ENCODE peak calls at places on chromosomes 12 and 14, in five cellular contexts. D is H1, Y is endothelial cell of umbilical vein, I is sigmoid colon, O is K562. A is an unnamed sample.

GRCh38 chr14:67405771-67406170 is 6.2 kb downstream of the PLEK2 start:
- DNase-seq in D (no peak), Y (no peak), I (no peak), O (no peak), A (no peak)

GRCh38 chr14:91396959-91397815 is 20.4 kb downstream of the CCDC88C start:
- DNase-seq in D (no peak), Y (peak), I (no peak), O (no peak), A (peak)

GRCh38 chr12:66321433-66321832 is 19.1 kb downstream of the HELB start:
- DNase-seq in D (no peak), Y (peak), I (no peak), O (no peak), A (no peak)

GRCh38 chr14:94388027-94388895 is at the start of gene SERPINA1:
- DNase-seq in D (no peak), Y (no peak), I (peak), O (no peak), A (no peak)

GRCh38 chr14:55138091-55138490 is 9.0 kb downstream of the LGALS3 start:
- DNase-seq in D (no peak), Y (no peak), I (no peak), O (no peak), A (no peak)

GRCh38 chr12:124681779-124682391 is 114.5 kb upstream of the NCOR2 start:
- DNase-seq in D (no peak), Y (peak), I (peak), O (no peak), A (no peak)

GRCh38 chr14:96205059-96205993 is 687 bp downstream of the BDKRB2 start:
- DNase-seq in D (no peak), Y (no peak), I (no peak), O (no peak), A (no peak)

GRCh38 chr14:34297786-34298520 is 164.1 kb downstream of the SPTSSA start:
- DNase-seq in D (no peak), Y (no peak), I (no peak), O (no peak), A (no peak)

GRCh38 chr14:37406095-37406494 is 189.0 kb downstream of the FOXA1 start:
- DNase-seq in D (no peak), Y (no peak), I (no peak), O (no peak), A (no peak)

GRCh38 chr12:45912774-45913173 is 77.6 kb downstream of the SCAF11 start:
- DNase-seq in D (no peak), Y (peak), I (no peak), O (no peak), A (no peak)

GRCh38 chr12:18462437-18462836 is 201.1 kb downstream of the PIK3C2G start:
- DNase-seq in D (no peak), Y (peak), I (no peak), O (no peak), A (no peak)

GRCh38 chr14:98890556-98891340 is 381.2 kb downstream of the BCL11B start:
- DNase-seq in D (no peak), Y (no peak), I (no peak), O (no peak), A (no peak)

GRCh38 chr14:80213602-80214001 is 2.3 kb upstream of the DIO2 start:
- DNase-seq in D (peak), Y (peak), I (no peak), O (no peak), A (no peak)

DNA sequence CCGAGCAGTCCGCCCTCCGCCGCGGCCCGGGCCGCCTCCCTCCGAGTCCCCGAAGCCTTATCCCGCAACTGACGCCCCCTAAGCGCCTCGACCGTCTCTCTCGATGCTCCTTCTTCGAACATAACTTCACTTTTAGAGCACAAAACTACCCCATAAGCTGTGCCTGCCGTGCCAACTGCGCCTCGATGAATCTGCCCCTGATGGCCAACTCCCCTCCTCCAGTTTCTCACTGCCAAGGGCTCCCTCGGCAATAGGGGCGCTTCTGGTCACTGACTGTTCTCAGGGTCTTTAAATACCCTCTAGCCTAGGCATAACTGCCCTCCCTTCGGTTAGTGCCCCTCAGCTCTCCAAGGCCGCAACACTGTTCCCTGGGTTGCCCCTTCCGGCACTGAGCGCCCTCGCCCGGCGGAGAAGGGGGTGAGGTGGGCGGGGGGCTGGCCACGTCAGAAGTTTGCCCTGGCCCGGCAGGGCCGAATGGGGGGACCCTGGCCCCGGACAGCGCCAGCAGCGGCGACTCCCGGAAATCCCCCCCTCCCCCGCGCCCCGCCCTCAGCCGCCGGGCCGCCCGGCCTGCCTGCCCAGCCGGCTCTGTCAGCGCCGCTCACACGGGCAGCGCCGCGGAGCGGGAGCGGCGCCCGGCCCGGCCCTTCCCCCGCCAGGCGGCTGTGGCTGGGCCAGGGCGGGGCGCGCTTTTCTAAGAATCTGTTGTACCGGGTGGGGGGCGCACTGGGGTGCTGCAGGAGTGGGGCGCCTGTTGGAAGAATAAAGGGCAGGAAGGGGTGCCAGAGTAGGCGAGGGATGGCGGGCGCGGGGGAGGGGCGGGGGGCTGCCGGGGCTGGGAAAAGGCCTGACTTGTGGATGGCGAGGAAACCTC is 10.6 kb downstream of the RARG start:
- DNase-seq in D (no peak), Y (peak), I (peak), O (peak), A (peak)
- TF ChIP-seq POLR2A in D (no peak), Y (no peak), I (peak), O (peak), A (peak)

GRCh38 chr14:103839569-103839968 is 7.8 kb downstream of the PPP1R13B start:
- DNase-seq in D (no peak), Y (no peak), I (no peak), O (no peak), A (no peak)
- TF ChIP-seq POLR2AphosphoS5 in D (no peak), Y (no peak), I (no peak), O (no peak), A (no peak)

DNA sequence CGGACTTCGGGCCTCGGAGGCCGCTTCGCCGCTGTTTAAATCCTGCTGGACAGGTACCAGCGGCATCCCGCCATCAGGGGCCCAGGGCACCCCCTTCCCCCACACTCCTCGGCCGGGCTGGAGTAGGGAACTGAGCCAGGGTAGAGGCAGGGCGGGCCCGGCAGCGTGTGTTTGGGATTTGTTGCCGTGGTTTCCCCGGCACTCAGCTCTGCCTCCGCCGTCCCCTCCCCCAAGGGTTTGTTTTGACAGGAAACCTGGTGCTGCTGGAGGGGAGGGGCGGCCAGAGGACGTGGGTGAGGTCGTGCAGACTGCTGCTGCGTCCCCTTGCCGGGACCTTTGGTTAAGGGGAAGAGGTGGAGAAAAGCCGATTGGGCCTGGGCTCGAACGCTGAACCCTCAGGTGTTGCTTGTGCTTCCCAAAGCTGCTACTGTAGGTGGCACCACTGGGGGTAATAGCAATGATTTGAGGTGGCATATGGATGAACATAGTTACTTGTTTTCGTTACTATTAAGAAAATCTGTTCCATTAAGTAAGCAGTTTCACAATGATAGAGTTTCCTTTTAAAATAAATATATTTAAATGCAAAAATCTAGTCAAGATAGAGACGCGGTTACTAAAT is 778 bp downstream of the TCP11L2 start:
- DNase-seq in D (no peak), Y (peak), I (peak), O (peak), A (peak)
- TF ChIP-seq POLR2A in D (peak), Y (no peak), I (no peak), O (no peak), A (no peak)

DNA sequence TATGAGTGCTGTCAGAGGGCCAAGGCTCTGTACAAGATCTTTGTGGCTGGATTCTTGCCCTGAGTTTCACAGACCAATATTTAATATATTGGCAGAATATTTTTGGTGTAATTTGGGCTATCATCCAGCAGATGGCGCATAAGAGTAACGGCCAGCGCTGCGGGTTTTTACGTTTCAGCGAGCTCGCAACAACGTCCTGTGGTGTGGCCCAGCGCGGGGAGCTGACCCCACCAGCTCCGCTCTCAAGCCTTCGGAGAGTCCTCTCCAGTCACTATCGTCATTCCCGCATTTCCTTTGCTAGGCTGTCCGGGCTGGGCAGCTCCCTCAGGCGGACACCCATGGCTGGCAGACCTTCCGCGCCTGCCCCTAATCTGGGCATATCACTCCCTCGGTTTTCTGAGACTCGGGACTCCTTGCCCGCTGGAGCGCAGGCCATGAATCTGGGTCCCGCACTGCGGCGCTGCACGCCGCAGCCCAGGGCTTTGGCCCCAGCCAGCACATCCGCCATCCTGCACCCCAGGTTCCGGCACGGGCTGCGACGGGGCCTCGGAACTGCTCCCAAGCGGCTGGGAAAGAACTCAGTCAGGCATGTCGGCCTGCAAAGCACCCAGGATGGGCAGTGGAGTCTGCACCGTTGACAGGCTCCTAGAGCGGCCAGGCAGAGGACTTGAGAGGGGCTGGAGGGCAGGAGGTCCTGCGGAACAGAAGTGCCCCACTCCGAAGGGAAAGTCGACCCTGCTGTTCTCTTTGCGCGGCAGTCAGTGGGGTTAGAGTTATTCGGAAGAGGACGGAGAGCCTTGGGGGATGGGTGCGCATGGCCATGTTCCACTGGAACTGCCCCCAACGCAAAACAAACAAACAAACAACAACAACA is 18.4 kb downstream of the OLR1 start:
- DNase-seq in D (peak), Y (peak), I (peak), O (peak), A (peak)
- TF ChIP-seq POLR2AphosphoS5 in D (peak), Y (no peak), I (peak), O (no peak), A (no peak)

GRCh38 chr14:100568998-100569733 is 18.1 kb downstream of the BEGAIN start:
- DNase-seq in D (no peak), Y (no peak), I (no peak), O (no peak), A (no peak)
- TF ChIP-seq POLR2A in D (no peak), Y (no peak), I (no peak), O (no peak), A (no peak)

GRCh38 chr12:5748027-5748426 is 197.0 kb downstream of the ANO2 start:
- DNase-seq in D (no peak), Y (no peak), I (no peak), O (no peak), A (no peak)

GRCh38 chr12:5746496-5746895 is 198.6 kb downstream of the ANO2 start:
- DNase-seq in D (no peak), Y (no peak), I (no peak), O (no peak), A (no peak)

GRCh38 chr12:5746917-5747316 is 198.1 kb downstream of the ANO2 start:
- DNase-seq in D (no peak), Y (no peak), I (no peak), O (no peak), A (no peak)

GRCh38 chr12:5745251-5745888 is 199.7 kb downstream of the ANO2 start:
- DNase-seq in D (peak), Y (peak), I (no peak), O (peak), A (peak)

DNA sequence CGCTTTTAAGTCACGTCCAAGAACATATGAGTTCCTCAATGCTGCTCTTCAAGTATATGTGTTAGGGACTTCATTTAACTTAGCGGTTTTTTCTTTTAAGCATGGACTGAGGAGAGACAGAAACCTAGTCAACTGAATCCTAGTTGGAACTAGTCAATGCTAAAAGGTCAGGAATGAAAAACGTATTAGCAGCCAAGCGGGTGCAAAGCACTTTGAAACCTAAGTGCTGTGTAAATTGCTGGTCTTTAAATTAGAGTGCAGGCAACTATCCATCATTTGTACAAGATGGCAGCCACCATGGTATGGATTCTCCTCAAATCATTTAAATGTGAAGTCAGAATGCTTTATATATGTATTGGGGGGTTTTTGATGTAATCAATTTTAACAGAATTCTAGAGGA is 199.0 kb downstream of the ANO2 start:
- DNase-seq in D (no peak), Y (no peak), I (no peak), O (no peak), A (no peak)
- TF ChIP-seq POLR2AphosphoS5 in D (no peak), Y (no peak), I (no peak), O (no peak), A (no peak)

DNA sequence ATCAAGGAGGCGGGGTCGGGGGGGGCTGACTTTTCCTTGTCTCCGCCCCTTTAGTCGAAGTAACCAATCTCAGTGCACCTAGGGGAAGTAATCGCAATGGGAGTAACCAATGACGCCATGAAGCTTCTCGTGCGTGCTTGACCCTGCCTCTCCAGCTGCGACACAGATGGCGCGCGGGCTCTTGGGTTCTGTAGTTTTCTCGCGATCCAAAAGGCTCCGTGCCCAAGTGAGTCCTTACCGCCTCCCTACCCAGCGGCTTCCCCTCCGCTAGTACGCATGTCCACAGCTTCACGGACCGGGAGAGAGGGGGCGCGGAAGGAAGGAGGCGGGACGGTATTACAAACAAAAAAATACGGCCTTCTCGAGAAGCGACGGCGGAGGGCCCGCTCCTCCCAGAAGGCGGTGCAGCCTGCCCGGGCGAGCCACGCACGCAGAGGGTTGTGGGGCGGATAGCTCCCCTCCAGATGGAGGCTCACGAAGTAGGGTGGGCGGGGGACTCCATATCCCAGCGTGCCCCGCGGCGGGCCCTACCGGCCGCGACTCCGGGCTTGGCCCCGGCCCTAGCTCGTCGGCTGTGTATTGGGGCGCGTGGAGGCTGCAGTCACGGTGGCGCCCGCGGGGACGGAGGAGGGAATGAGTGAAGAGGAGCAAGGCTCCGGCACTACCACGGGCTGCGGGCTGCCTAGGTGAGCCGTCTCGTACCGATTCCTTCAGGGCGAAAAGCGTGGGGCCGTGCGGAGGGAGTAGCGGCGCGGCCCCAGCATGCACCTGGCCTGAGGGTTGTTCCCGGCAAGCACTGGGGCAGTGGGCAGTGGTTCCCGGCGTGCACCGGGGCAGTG is at the start of gene TARBP2:
- DNase-seq in D (peak), Y (peak), I (peak), O (peak), A (peak)
- TF ChIP-seq POLR2A in D (peak), Y (peak), I (peak), O (peak), A (peak)

GRCh38 chr12:3076730-3077571 is at the start of gene TSPAN9:
- DNase-seq in D (no peak), Y (peak), I (peak), O (peak), A (peak)

GRCh38 chr12:3075315-3075714 is 1.9 kb upstream of the TSPAN9 start:
- DNase-seq in D (no peak), Y (no peak), I (no peak), O (no peak), A (no peak)

GRCh38 chr12:3071710-3072109 is 5.5 kb upstream of the TSPAN9 start:
- DNase-seq in D (no peak), Y (no peak), I (no peak), O (no peak), A (no peak)

GRCh38 chr12:3071107-3071506 is 6.1 kb upstream of the TSPAN9 start:
- DNase-seq in D (no peak), Y (no peak), I (no peak), O (no peak), A (no peak)

GRCh38 chr12:3073438-3074255 is 3.5 kb upstream of the TSPAN9 start:
- DNase-seq in D (peak), Y (peak), I (peak), O (peak), A (peak)
- TF ChIP-seq POLR2AphosphoS5 in D (no peak), Y (no peak), I (no peak), O (no peak), A (no peak)

GRCh38 chr12:94951071-94951639 is 52.3 kb downstream of the NDUFA12 start:
- DNase-seq in D (no peak), Y (no peak), I (no peak), O (no peak), A (no peak)

GRCh38 chr12:94955193-94955592 is 48.3 kb downstream of the NDUFA12 start:
- DNase-seq in D (no peak), Y (no peak), I (no peak), O (no peak), A (no peak)

GRCh38 chr12:94956936-94957464 is 46.5 kb downstream of the NDUFA12 start:
- DNase-seq in D (no peak), Y (no peak), I (no peak), O (no peak), A (no peak)

GRCh38 chr12:94952325-94952724 is 51.2 kb downstream of the NDUFA12 start:
- DNase-seq in D (no peak), Y (no peak), I (no peak), O (no peak), A (no peak)

GRCh38 chr12:94954029-94954685 is 49.3 kb downstream of the NDUFA12 start:
- DNase-seq in D (no peak), Y (peak), I (no peak), O (peak), A (no peak)
- TF ChIP-seq POLR2A in D (no peak), Y (no peak), I (no peak), O (no peak), A (no peak)